ENCODE peak calls at places on chromosomes 6 and 20, in ten cellular contexts. X, Z, M, K, E, D, S, P, H and T are unnamed samples.

GRCh38 chr6:31797607-31798006 is 2.1 kb upstream of the VARS1 start:
- DNase-seq in X (no peak), H (no peak), M (no peak), S (no peak), K (peak), E (no peak), D (no peak), Z (no peak), P (no peak), T (no peak)

GRCh38 chr6:154613137-154613676 is 102.7 kb upstream of the CNKSR3 start:
- DNase-seq in Z (no peak), S (peak), M (no peak), H (no peak), K (no peak), D (peak), X (peak), E (no peak), P (peak), T (peak)

GRCh38 chr6:134590449-134590848 is 272.5 kb upstream of the SGK1 start:
- DNase-seq in P (peak), H (no peak), E (no peak), X (peak), D (peak), Z (no peak), M (no peak), K (no peak), S (peak), T (no peak)

GRCh38 chr6:27312950-27313271 is 838 bp upstream of the POM121L2 start:
- DNase-seq in K (no peak), X (no peak), P (no peak), M (no peak), E (no peak), H (no peak), D (no peak), S (no peak), Z (no peak), T (no peak)

GRCh38 chr6:31545291-31545690 is 1.1 kb downstream of the ATP6V1G2 start:
- DNase-seq in X (no peak), P (no peak), H (no peak), M (no peak), S (no peak), Z (no peak), K (no peak), D (no peak), E (no peak), T (no peak)

GRCh38 chr20:11376998-11377397 is 540.7 kb upstream of the BTBD3 start:
- DNase-seq in X (no peak), S (peak), M (no peak), H (no peak), D (peak), Z (no peak), K (no peak), E (no peak), P (peak), T (no peak)

GRCh38 chr20:57896017-57896416 is 186.2 kb upstream of the PMEPA1 start:
- DNase-seq in M (no peak), K (no peak), Z (no peak), S (no peak), H (peak), D (no peak), P (no peak), X (no peak), E (no peak), T (no peak)

GRCh38 chr6:23584134-23584763 is 541.8 kb upstream of the NRSN1 start:
- DNase-seq in E (no peak), P (no peak), X (no peak), S (peak), Z (no peak), D (no peak), M (no peak), H (no peak), K (no peak), T (peak)

GRCh38 chr6:3277251-3277650 is 18.5 kb downstream of the PSMG4 start:
- DNase-seq in H (no peak), S (no peak), M (no peak), D (no peak), P (no peak), Z (no peak), E (no peak), K (no peak), X (no peak), T (no peak)

GRCh38 chr6:111709201-111709600 is 103.5 kb upstream of the TRAF3IP2 start:
- DNase-seq in Z (no peak), S (no peak), K (no peak), H (no peak), P (no peak), X (no peak), E (no peak), D (no peak), M (no peak), T (no peak)

GRCh38 chr20:53539516-53539915 is 54.1 kb downstream of the ZNF217 start:
- DNase-seq in M (no peak), X (no peak), D (no peak), E (no peak), H (no peak), K (no peak), S (no peak), P (no peak), Z (no peak), T (no peak)

GRCh38 chr20:3039426-3039825 is 4.0 kb upstream of the GNRH2 start:
- DNase-seq in X (no peak), D (no peak), H (no peak), M (no peak), S (no peak), Z (no peak), K (no peak), P (no peak), E (no peak), T (no peak)